ENCODE peak calls at places on chromosomes 12 and 14, in eight cellular contexts. One of them, this sample, is unnamed. For H3K4me1, the result is how much of the 10 kb centered on the place peaks cover.

GRCh38 chr12:119621878-119622277 is 28.3 kb downstream of the TMEM233 start:
- DNase-seq in psoas muscle: no peak
- DNase-seq in colonic mucosa: no peak
- DNase-seq in HepG2: no peak
- DNase-seq in Peyer's patch: no peak
- DNase-seq in A549: no peak
- DNase-seq in body of pancreas: no peak
- DNase-seq in kidney: no peak
- DNase-seq in this sample: no peak

GRCh38 chr12:40692617-40693502 is 621 bp downstream of the CNTN1 start:
- DNase-seq in psoas muscle: peak
- DNase-seq in colonic mucosa: peak
- DNase-seq in HepG2: no peak
- DNase-seq in Peyer's patch: no peak
- DNase-seq in A549: peak
- DNase-seq in body of pancreas: peak
- DNase-seq in kidney: peak
- DNase-seq in this sample: peak

GRCh38 chr14:102437997-102438922 is 71.3 kb downstream of the ANKRD9 start:
- DNase-seq in psoas muscle: peak
- DNase-seq in colonic mucosa: peak
- DNase-seq in HepG2: peak
- DNase-seq in Peyer's patch: peak
- DNase-seq in A549: peak
- DNase-seq in body of pancreas: peak
- DNase-seq in kidney: peak
- DNase-seq in this sample: peak

GRCh38 chr14:41605550-41606248 is 977 bp upstream of the LRFN5 start:
- DNase-seq in psoas muscle: no peak
- DNase-seq in colonic mucosa: peak
- DNase-seq in HepG2: no peak
- DNase-seq in Peyer's patch: no peak
- DNase-seq in A549: no peak
- DNase-seq in body of pancreas: no peak
- DNase-seq in kidney: peak
- DNase-seq in this sample: no peak

GRCh38 chr14:61625171-61625570 is 70.1 kb upstream of the HIF1A start:
- DNase-seq in psoas muscle: no peak
- DNase-seq in colonic mucosa: no peak
- DNase-seq in HepG2: peak
- DNase-seq in Peyer's patch: no peak
- DNase-seq in A549: peak
- DNase-seq in body of pancreas: no peak
- DNase-seq in kidney: no peak
- DNase-seq in this sample: no peak

GRCh38 chr14:89042021-89042420 is 217.6 kb downstream of the TTC8 start:
- DNase-seq in psoas muscle: no peak
- DNase-seq in colonic mucosa: no peak
- DNase-seq in HepG2: no peak
- DNase-seq in Peyer's patch: no peak
- DNase-seq in A549: no peak
- DNase-seq in body of pancreas: no peak
- DNase-seq in kidney: no peak
- DNase-seq in this sample: no peak

GRCh38 chr12:110921262-110921661 is 883 bp upstream of the MYL2 start:
- DNase-seq in psoas muscle: no peak
- DNase-seq in colonic mucosa: no peak
- DNase-seq in HepG2: no peak
- DNase-seq in Peyer's patch: no peak
- DNase-seq in A549: peak
- DNase-seq in body of pancreas: no peak
- DNase-seq in kidney: peak
- DNase-seq in this sample: no peak

GRCh38 chr12:4032906-4033628 is 159.9 kb upstream of the PARP11 start:
- DNase-seq in psoas muscle: no peak
- DNase-seq in colonic mucosa: no peak
- DNase-seq in HepG2: no peak
- DNase-seq in Peyer's patch: no peak
- DNase-seq in A549: no peak
- DNase-seq in body of pancreas: no peak
- DNase-seq in kidney: no peak
- DNase-seq in this sample: no peak

GRCh38 chr12:115305867-115306266 is 621.9 kb upstream of the TBX3 start:
- DNase-seq in psoas muscle: no peak
- DNase-seq in colonic mucosa: no peak
- DNase-seq in HepG2: no peak
- DNase-seq in Peyer's patch: no peak
- DNase-seq in A549: no peak
- DNase-seq in body of pancreas: no peak
- DNase-seq in kidney: no peak
- DNase-seq in this sample: no peak

GRCh38 chr12:10664499-10664898 is 9.4 kb downstream of the STYK1 start:
- DNase-seq in psoas muscle: no peak
- DNase-seq in colonic mucosa: no peak
- DNase-seq in HepG2: no peak
- DNase-seq in Peyer's patch: no peak
- DNase-seq in A549: no peak
- DNase-seq in body of pancreas: no peak
- DNase-seq in kidney: no peak
- DNase-seq in this sample: no peak

GRCh38 chr14:99479903-99480855 is 480 bp downstream of the SETD3 start:
- DNase-seq in psoas muscle: peak
- DNase-seq in colonic mucosa: peak
- DNase-seq in HepG2: peak
- DNase-seq in Peyer's patch: peak
- DNase-seq in A549: peak
- DNase-seq in body of pancreas: peak
- DNase-seq in kidney: peak
- DNase-seq in this sample: peak

GRCh38 chr12:5900533-5901255 is 44.4 kb downstream of the ANO2 start:
- DNase-seq in psoas muscle: no peak
- DNase-seq in colonic mucosa: no peak
- DNase-seq in HepG2: no peak
- DNase-seq in Peyer's patch: no peak
- DNase-seq in A549: no peak
- DNase-seq in body of pancreas: no peak
- DNase-seq in kidney: no peak
- DNase-seq in this sample: no peak

GRCh38 chr14:102949801-102950451 is 27.5 kb downstream of the AMN start:
- DNase-seq in psoas muscle: no peak
- DNase-seq in colonic mucosa: no peak
- DNase-seq in HepG2: no peak
- DNase-seq in Peyer's patch: no peak
- DNase-seq in A549: no peak
- DNase-seq in body of pancreas: peak
- DNase-seq in kidney: peak
- DNase-seq in this sample: no peak

GRCh38 chr14:59690426-59690825 is 113.8 kb upstream of the CCDC175 start:
- DNase-seq in psoas muscle: no peak
- DNase-seq in colonic mucosa: no peak
- DNase-seq in HepG2: no peak
- DNase-seq in Peyer's patch: no peak
- DNase-seq in A549: no peak
- DNase-seq in body of pancreas: no peak
- DNase-seq in kidney: no peak
- DNase-seq in this sample: no peak

GRCh38 chr12:75790219-75790618 is 241.4 kb downstream of the PHLDA1 start:
- DNase-seq in psoas muscle: no peak
- DNase-seq in colonic mucosa: no peak
- DNase-seq in HepG2: no peak
- DNase-seq in Peyer's patch: no peak
- DNase-seq in A549: no peak
- DNase-seq in body of pancreas: no peak
- DNase-seq in kidney: no peak
- DNase-seq in this sample: no peak

GRCh38 chr14:89564291-89564957 is 147.4 kb upstream of the FOXN3 start:
- DNase-seq in psoas muscle: no peak
- DNase-seq in colonic mucosa: no peak
- DNase-seq in HepG2: no peak
- DNase-seq in Peyer's patch: no peak
- DNase-seq in A549: no peak
- DNase-seq in body of pancreas: no peak
- DNase-seq in kidney: no peak
- DNase-seq in this sample: no peak

GRCh38 chr14:28767239-28767850 is 758 bp downstream of the FOXG1 start:
- DNase-seq in psoas muscle: no peak
- DNase-seq in colonic mucosa: no peak
- DNase-seq in HepG2: no peak
- DNase-seq in Peyer's patch: no peak
- DNase-seq in A549: no peak
- DNase-seq in body of pancreas: no peak
- DNase-seq in kidney: no peak
- DNase-seq in this sample: no peak

GRCh38 chr12:118061876-118062791 is 1.2 kb upstream of the WSB2 start:
- DNase-seq in psoas muscle: no peak
- DNase-seq in colonic mucosa: peak
- DNase-seq in HepG2: no peak
- DNase-seq in Peyer's patch: peak
- DNase-seq in A549: peak
- DNase-seq in body of pancreas: peak
- DNase-seq in kidney: peak
- DNase-seq in this sample: peak

GRCh38 chr14:94562941-94563883 is 2.0 kb downstream of the SERPINA4 start:
- DNase-seq in psoas muscle: no peak
- DNase-seq in colonic mucosa: no peak
- DNase-seq in HepG2: no peak
- DNase-seq in Peyer's patch: peak
- DNase-seq in A549: no peak
- DNase-seq in body of pancreas: peak
- DNase-seq in kidney: no peak
- DNase-seq in this sample: peak

GRCh38 chr12:60539592-60539991 is 943.8 kb downstream of the SLC16A7 start:
- DNase-seq in psoas muscle: no peak
- DNase-seq in colonic mucosa: no peak
- DNase-seq in HepG2: no peak
- DNase-seq in Peyer's patch: no peak
- DNase-seq in A549: no peak
- DNase-seq in body of pancreas: no peak
- DNase-seq in kidney: no peak
- DNase-seq in this sample: no peak

GRCh38 chr12:124509676-124510300 is 57.6 kb downstream of the NCOR2 start:
- DNase-seq in psoas muscle: peak
- DNase-seq in colonic mucosa: peak
- DNase-seq in HepG2: peak
- DNase-seq in Peyer's patch: no peak
- DNase-seq in A549: no peak
- DNase-seq in body of pancreas: peak
- DNase-seq in kidney: peak
- DNase-seq in this sample: no peak

GRCh38 chr12:69527506-69528272 is 57.5 kb downstream of the FRS2 start:
- DNase-seq in psoas muscle: no peak
- DNase-seq in colonic mucosa: no peak
- DNase-seq in HepG2: no peak
- DNase-seq in Peyer's patch: no peak
- DNase-seq in A549: no peak
- DNase-seq in body of pancreas: no peak
- DNase-seq in kidney: no peak
- DNase-seq in this sample: no peak
- H3K27ac ChIP-seq in psoas muscle: no peak
- H3K27ac ChIP-seq in colonic mucosa: no peak
- H3K27ac ChIP-seq in HepG2: no peak
- H3K27ac ChIP-seq in Peyer's patch: peak
- H3K27ac ChIP-seq in A549: peak
- H3K27ac ChIP-seq in body of pancreas: no peak
- H3K27ac ChIP-seq in kidney: no peak
- H3K27ac ChIP-seq in this sample: peak

DNA sequence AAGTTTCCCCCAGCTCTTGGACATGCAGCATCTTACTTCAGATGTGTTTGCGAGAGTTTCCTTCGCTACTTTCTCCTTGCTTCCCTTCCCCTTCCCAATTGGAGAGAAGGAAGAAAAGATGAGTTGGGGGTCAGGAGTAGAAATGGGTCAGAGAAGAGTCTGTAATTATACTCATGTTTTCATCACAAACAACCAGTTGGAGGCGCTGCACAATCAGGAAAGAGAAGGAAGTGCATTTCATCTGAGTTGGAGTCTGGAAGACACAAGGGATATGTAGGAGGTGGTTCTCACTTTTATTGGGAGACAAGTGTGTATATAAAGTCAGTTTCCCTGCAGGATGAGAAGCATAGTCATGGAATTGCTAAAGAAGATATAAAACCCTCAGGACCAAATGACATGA is 31.3 kb upstream of the VSX2 start:
- DNase-seq in psoas muscle: no peak
- DNase-seq in colonic mucosa: no peak
- DNase-seq in HepG2: peak
- DNase-seq in Peyer's patch: no peak
- DNase-seq in A549: no peak
- DNase-seq in body of pancreas: no peak
- DNase-seq in kidney: no peak
- DNase-seq in this sample: no peak
- TF ChIP-seq CTCF in psoas muscle: no peak
- TF ChIP-seq CTCF in colonic mucosa: no peak
- TF ChIP-seq CTCF in HepG2: peak
- TF ChIP-seq CTCF in Peyer's patch: peak
- TF ChIP-seq CTCF in A549: no peak
- TF ChIP-seq CTCF in body of pancreas: no peak
- TF ChIP-seq CTCF in kidney: no peak
- TF ChIP-seq CTCF in this sample: no peak

DNA sequence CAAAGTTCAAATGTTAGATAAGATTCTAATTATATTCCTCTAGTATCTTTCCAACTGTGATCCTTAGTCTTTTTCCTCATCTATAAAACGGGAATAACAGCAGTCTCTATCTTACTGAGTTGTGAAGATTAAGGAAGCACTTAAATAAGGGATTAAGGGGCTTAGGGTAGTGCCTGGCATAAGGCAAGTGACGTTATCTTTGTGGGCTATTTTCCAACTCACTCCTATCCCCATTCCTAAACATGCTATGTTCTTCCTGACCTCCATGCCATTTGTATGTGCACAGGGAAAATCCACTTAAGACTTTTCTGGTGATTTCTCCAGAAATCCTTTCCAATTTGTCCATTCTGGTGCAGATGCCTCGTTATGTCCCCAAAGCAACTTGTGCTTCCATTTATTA is 33.3 kb downstream of the SUPT16H start:
- DNase-seq in psoas muscle: no peak
- DNase-seq in colonic mucosa: no peak
- DNase-seq in HepG2: no peak
- DNase-seq in Peyer's patch: no peak
- DNase-seq in A549: no peak
- DNase-seq in body of pancreas: no peak
- DNase-seq in kidney: no peak
- DNase-seq in this sample: no peak
- H3K4me1 ChIP-seq in psoas muscle: under half
- H3K4me1 ChIP-seq in colonic mucosa: under half
- H3K4me1 ChIP-seq in HepG2: under half
- H3K4me1 ChIP-seq in Peyer's patch: under half
- H3K4me1 ChIP-seq in A549: under half
- H3K4me1 ChIP-seq in body of pancreas: under half
- H3K4me1 ChIP-seq in kidney: under half
- H3K4me1 ChIP-seq in this sample: under half

GRCh38 chr14:79370969-79371368 is 840.3 kb downstream of the DIO2 start:
- DNase-seq in psoas muscle: no peak
- DNase-seq in colonic mucosa: no peak
- DNase-seq in HepG2: no peak
- DNase-seq in Peyer's patch: no peak
- DNase-seq in A549: no peak
- DNase-seq in body of pancreas: no peak
- DNase-seq in kidney: no peak
- DNase-seq in this sample: no peak
- H3K27ac ChIP-seq in psoas muscle: no peak
- H3K27ac ChIP-seq in colonic mucosa: no peak
- H3K27ac ChIP-seq in HepG2: no peak
- H3K27ac ChIP-seq in Peyer's patch: no peak
- H3K27ac ChIP-seq in A549: peak
- H3K27ac ChIP-seq in body of pancreas: no peak
- H3K27ac ChIP-seq in kidney: no peak
- H3K27ac ChIP-seq in this sample: no peak

This sample was measured in upper lobe of right lung.